ENCODE peak calls at places on chromosomes 11 and 22, in five cellular contexts. I, Z, B, K and Q are unnamed samples. For H3K4me1, the result is how much of the 10 kb centered on the place peaks cover.

GRCh38 chr11:28529046-28529445 is 420.9 kb downstream of the METTL15 start:
- DNase-seq in I (no peak), Z (no peak), B (no peak), K (no peak), Q (no peak)

GRCh38 chr22:37219534-37219933 is 7.3 kb upstream of the SSTR3 start:
- DNase-seq in I (no peak), Z (no peak), B (no peak), K (no peak), Q (no peak)

GRCh38 chr11:57514538-57515331 is 767 bp downstream of the SLC43A1 start:
- DNase-seq in I (peak), Z (no peak), B (peak), K (no peak), Q (peak)

GRCh38 chr11:133911169-133911568 is 45.6 kb downstream of the IGSF9B start:
- DNase-seq in I (no peak), Z (no peak), B (no peak), K (no peak), Q (no peak)

GRCh38 chr11:4068962-4069361 is 25.6 kb upstream of the RRM1 start:
- DNase-seq in I (no peak), Z (no peak), B (no peak), K (no peak), Q (no peak)

GRCh38 chr22:18950141-18950540 is 14.0 kb upstream of the PRODH start:
- DNase-seq in I (no peak), Z (no peak), B (no peak), K (no peak), Q (peak)

GRCh38 chr22:40588726-40589125 is 47.8 kb downstream of the MRTFA start:
- DNase-seq in I (no peak), Z (no peak), B (no peak), K (no peak), Q (no peak)

GRCh38 chr11:83157755-83158473 is 983 bp downstream of the PCF11 start:
- DNase-seq in I (peak), Z (peak), B (peak), K (no peak), Q (peak)

GRCh38 chr11:73596547-73596946 is 1.4 kb downstream of the FAM168A start:
- DNase-seq in I (no peak), Z (no peak), B (no peak), K (no peak), Q (no peak)

GRCh38 chr11:23398052-23398451 is 537.8 kb upstream of the CCDC179 start:
- DNase-seq in I (no peak), Z (no peak), B (no peak), K (no peak), Q (no peak)

GRCh38 chr11:60873533-60873932 is 6.2 kb downstream of the ZP1 start:
- DNase-seq in I (no peak), Z (no peak), B (no peak), K (no peak), Q (peak)

GRCh38 chr11:91081440-91082088 is 858.7 kb upstream of the CHORDC1 start:
- DNase-seq in I (peak), Z (no peak), B (no peak), K (no peak), Q (peak)

GRCh38 chr11:49151211-49151610 is 57.2 kb downstream of the FOLH1 start:
- DNase-seq in I (no peak), Z (no peak), B (no peak), K (no peak), Q (no peak)

GRCh38 chr22:44596726-44597125 is 98.7 kb upstream of the RTL6 start:
- DNase-seq in I (no peak), Z (no peak), B (no peak), K (no peak), Q (no peak)

GRCh38 chr22:29705651-29706050 is 14.2 kb upstream of the CABP7 start:
- DNase-seq in I (no peak), Z (no peak), B (no peak), K (no peak), Q (no peak)

GRCh38 chr22:33659423-33659822 is 260.9 kb downstream of the LARGE1 start:
- DNase-seq in I (no peak), Z (no peak), B (no peak), K (no peak), Q (no peak)

GRCh38 chr22:41589260-41589600 is 410 bp downstream of the PMM1 start:
- DNase-seq in I (no peak), Z (no peak), B (peak), K (no peak), Q (no peak)

GRCh38 chr11:16831281-16832192 is 93.1 kb downstream of the C11orf58 start:
- DNase-seq in I (no peak), Z (no peak), B (no peak), K (no peak), Q (no peak)

DNA sequence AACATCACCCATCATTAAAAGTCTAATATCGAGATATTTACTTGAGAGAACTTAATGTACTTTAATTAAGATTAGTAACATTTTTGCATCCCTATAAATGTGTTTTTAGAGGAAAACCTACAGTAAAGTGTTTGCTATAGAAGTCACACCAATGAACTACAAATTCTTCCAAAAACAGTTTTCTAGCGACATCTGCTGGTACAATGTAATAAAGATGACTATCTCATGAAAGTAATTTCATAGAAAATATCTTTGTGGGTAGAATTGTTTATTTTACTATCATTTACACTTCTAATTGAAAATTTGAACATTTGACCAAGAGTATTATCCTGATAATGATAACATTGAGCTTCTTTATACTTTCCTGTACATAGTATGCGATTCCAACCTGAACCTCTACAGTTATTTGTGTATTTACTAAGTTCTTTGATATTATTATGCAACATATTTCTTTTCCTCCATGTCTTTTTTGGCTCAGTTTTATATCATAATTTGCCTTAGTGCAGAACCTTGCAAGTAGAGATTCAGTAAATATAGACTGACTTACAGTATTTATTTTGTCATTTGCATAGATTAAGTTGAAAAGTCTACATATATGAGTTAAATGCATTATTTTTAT is 252.7 kb downstream of the TMEM135 start:
- DNase-seq in I (no peak), Z (no peak), B (no peak), K (no peak), Q (no peak)
- TF ChIP-seq CTCF in I (peak), Z (peak), B (peak), K (peak), Q (peak)

DNA sequence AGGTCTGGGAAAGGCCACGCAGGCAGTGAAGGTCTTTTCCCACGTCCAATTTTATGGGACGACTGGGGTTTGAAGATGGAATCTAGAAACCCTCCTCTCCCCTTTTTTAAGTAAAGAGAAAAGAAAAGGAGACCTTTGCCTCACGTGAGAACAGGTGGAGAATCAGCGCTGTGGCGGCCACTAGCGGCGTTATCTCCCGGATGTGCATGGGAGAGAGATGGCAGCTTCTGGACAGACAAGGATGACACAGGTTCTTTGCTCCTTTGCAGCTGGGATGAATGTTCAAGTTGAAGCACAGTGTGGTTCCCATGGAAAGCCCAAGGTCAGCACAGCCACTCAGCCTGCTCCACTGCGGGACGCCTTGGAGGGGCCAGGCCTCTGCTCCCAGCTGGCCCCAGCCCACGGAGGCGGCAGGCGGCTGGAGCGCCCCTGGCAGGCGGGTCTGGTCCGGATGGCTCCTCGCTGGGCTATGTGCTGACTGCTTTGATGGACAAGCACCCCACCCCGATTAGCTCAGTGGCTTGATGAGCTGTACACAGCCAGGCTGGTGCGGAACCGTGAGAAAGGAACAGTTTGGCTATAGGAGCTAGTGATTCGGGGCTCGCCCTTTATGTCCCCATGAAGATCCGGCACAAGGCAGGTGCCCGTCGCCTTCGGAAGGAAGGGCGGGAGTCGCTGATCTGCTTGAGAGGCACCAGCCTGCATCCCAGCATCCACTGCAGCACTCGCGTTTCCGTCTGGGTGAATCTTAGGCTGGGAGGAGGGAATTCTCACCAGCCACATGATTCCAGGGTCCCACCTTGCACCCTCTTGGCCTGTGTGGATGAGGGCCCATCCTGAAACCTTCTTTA is 14.5 kb upstream of the BID start:
- DNase-seq in I (no peak), Z (no peak), B (no peak), K (no peak), Q (no peak)
- H3K27ac ChIP-seq in I (peak), Z (no peak), B (no peak), K (no peak), Q (no peak)

DNA sequence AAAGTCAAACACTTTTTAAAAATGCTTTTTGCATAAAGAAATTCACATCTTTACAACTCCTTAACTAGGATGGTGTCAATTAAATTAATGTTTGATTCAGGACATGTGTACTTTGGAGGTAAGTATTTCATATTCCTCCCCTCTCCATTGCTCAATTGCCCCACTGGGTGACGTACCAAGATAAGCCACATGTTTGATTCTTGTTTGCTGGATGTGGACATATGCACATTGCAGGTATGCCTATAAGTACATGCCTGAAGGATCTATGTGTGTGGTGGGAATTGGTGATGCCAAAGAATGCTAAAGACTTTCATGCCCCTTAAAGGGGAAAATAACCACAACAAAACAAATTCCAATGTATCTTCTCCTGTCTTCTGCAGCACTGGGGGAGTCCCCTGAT is 5.8 kb downstream of the CD44 start:
- DNase-seq in I (no peak), Z (no peak), B (no peak), K (no peak), Q (no peak)
- H3K4me1 ChIP-seq in I (under half), Z (half or more), B (half or more), K (under half), Q (under half)

DNA sequence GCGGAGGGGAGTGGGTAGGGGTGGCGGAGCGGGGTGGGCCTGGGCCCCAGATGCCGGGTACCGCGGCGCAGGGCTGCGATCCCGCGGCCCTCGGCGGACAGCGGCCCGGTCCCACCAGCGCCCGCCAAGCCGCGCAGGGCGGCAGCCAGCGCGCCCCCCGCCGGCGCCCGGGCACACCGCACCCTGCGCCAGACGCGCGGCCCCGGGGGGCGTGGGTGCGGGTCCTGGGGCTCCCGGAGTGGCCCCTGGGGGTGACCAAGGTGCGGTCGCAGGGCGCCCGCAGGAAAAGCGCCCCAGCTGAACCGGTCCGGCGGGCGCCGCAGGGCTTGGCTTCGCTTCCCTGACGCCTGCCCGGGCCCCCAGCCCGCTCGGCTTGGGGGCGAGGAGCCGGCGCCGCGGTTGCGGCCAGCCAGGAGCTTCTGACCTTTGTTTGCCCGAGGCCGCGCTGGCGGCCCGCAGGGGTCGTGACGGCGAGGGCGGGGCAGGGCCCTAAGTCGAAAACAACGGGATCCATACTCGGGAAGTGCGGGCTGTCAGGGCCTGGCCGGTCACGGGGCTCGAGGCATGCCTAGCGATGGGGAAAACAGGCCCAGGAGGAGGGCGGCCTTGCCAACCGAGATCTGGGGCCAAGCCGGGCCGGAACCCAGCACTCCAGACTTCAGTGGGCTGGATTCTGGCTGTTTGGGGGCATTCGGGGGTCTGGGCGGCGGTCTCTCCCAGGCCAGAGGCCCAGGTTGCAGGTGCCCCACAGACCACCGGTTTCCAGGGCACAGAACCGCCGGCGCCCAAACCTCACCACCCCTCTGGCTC is 581 bp upstream of the AP5B1 start:
- DNase-seq in I (no peak), Z (no peak), B (no peak), K (no peak), Q (no peak)
- TF ChIP-seq CTCF in I (peak), Z (no peak), B (peak), K (peak), Q (no peak)

GRCh38 chr11:86202013-86202336 is 42.6 kb upstream of the EED start:
- DNase-seq in I (no peak), Z (no peak), B (no peak), K (no peak), Q (no peak)
- H3K27ac ChIP-seq in I (peak), Z (peak), B (no peak), K (no peak), Q (no peak)

GRCh38 chr22:24992946-24993345 is 40.4 kb downstream of the KIAA1671 start:
- DNase-seq in I (no peak), Z (no peak), B (no peak), K (no peak), Q (no peak)

GRCh38 chr22:24996420-24996952 is 44.0 kb downstream of the KIAA1671 start:
- DNase-seq in I (no peak), Z (no peak), B (no peak), K (no peak), Q (peak)

GRCh38 chr22:24997023-24997422 is 44.5 kb downstream of the KIAA1671 start:
- DNase-seq in I (no peak), Z (no peak), B (no peak), K (no peak), Q (no peak)

GRCh38 chr22:24995649-24996180 is 43.2 kb downstream of the KIAA1671 start:
- DNase-seq in I (no peak), Z (no peak), B (no peak), K (no peak), Q (no peak)

GRCh38 chr22:24994070-24994763 is 41.7 kb downstream of the KIAA1671 start:
- DNase-seq in I (no peak), Z (no peak), B (no peak), K (no peak), Q (no peak)
- H3K4me1 ChIP-seq in I (half or more), Z (under half), B (under half), K (under half), Q (under half)